ENCODE peak calls at places on chromosomes 5 and 9, in six cellular contexts. R is uterus, P is A549, X is heart left ventricle, H is body of pancreas, Q is esophagus squamous epithelium. U is an unnamed sample.

GRCh38 chr5:39270172-39270848 is 50.9 kb upstream of the FYB1 start:
- DNase-seq in Q (no peak), H (no peak), X (no peak), R (no peak), P (no peak), U (no peak)

GRCh38 chr9:127689332-127690000 is 17.3 kb upstream of the CFAP157 start:
- DNase-seq in R (no peak), Q (no peak), P (no peak), H (no peak), X (no peak), U (no peak)

GRCh38 chr9:33132249-33132772 is 34.8 kb downstream of the B4GALT1 start:
- DNase-seq in P (peak), X (no peak), Q (no peak), H (no peak), R (no peak), U (peak)

GRCh38 chr9:87040410-87041009 is 93.2 kb upstream of the GAS1 start:
- DNase-seq in H (no peak), X (no peak), R (no peak), Q (no peak), P (no peak), U (no peak)

GRCh38 chr9:137050570-137050969 is 3.3 kb downstream of the ENTPD2 start:
- DNase-seq in H (no peak), X (no peak), R (no peak), P (no peak), Q (no peak), U (no peak)

GRCh38 chr9:89528131-89528530 is 30.2 kb upstream of the SEMA4D start:
- DNase-seq in H (no peak), Q (no peak), X (no peak), P (no peak), R (no peak), U (no peak)

GRCh38 chr9:85212887-85213286 is 528.9 kb downstream of the AGTPBP1 start:
- DNase-seq in H (no peak), X (no peak), R (no peak), Q (no peak), P (no peak), U (no peak)

GRCh38 chr5:53714324-53715010 is 154.0 kb downstream of the NDUFS4 start:
- DNase-seq in X (no peak), R (no peak), H (no peak), P (no peak), Q (no peak), U (no peak)

GRCh38 chr5:178230879-178231735 is 1.5 kb downstream of the PHYKPL start:
- DNase-seq in H (peak), X (peak), R (no peak), Q (no peak), P (no peak), U (no peak)

GRCh38 chr5:119400248-119400647 is 44.4 kb downstream of the TNFAIP8 start:
- DNase-seq in Q (no peak), H (no peak), P (no peak), X (no peak), R (peak), U (no peak)

GRCh38 chr9:101146508-101146907 is 118.0 kb downstream of the PLPPR1 start:
- DNase-seq in Q (no peak), X (no peak), P (no peak), R (no peak), H (no peak), U (no peak)

GRCh38 chr9:88880194-88880593 is 111.1 kb upstream of the S1PR3 start:
- DNase-seq in Q (no peak), X (no peak), P (no peak), R (no peak), H (no peak), U (no peak)

GRCh38 chr9:132647355-132647754 is 22.4 kb downstream of the DDX31 start:
- DNase-seq in H (no peak), R (no peak), Q (no peak), P (no peak), X (no peak), U (no peak)

GRCh38 chr9:124222918-124223720 is 34.6 kb upstream of the NEK6 start:
- DNase-seq in X (peak), Q (no peak), H (peak), P (no peak), R (peak), U (peak)

GRCh38 chr9:115945009-115945431 is 208.6 kb upstream of the PAPPA start:
- DNase-seq in R (no peak), H (no peak), X (peak), Q (no peak), P (peak), U (no peak)

GRCh38 chr5:36240779-36241635 is 718 bp downstream of the NADK2 start:
- DNase-seq in X (peak), R (peak), P (peak), Q (peak), H (peak), U (peak)

GRCh38 chr9:68507098-68507795 is 33.4 kb downstream of the TMEM252 start:
- DNase-seq in H (no peak), Q (no peak), R (peak), X (no peak), P (peak), U (no peak)

GRCh38 chr5:65774346-65774745 is 52.3 kb downstream of the NLN start:
- DNase-seq in Q (no peak), X (no peak), P (no peak), H (no peak), R (no peak), U (no peak)

GRCh38 chr9:14857449-14858305 is 52.6 kb downstream of the FREM1 start:
- DNase-seq in H (no peak), Q (no peak), P (no peak), X (no peak), R (no peak), U (no peak)

GRCh38 chr9:12996971-12997370 is 222.2 kb downstream of the LURAP1L start:
- DNase-seq in P (no peak), R (no peak), H (no peak), X (no peak), Q (no peak), U (no peak)

GRCh38 chr9:29514336-29514735 is 1941.1 kb upstream of the C9orf72 start:
- DNase-seq in X (peak), Q (no peak), P (no peak), H (peak), R (no peak), U (no peak)

GRCh38 chr5:32810812-32811211 is 99.7 kb downstream of the NPR3 start:
- DNase-seq in Q (no peak), H (peak), X (no peak), R (no peak), P (no peak), U (no peak)

GRCh38 chr9:111661802-111662491 is 542 bp downstream of the GNG10 start:
- DNase-seq in P (peak), R (peak), H (peak), Q (no peak), X (peak), U (peak)

GRCh38 chr9:116156621-116157314 is 3.2 kb downstream of the PAPPA start:
- DNase-seq in X (peak), H (peak), Q (no peak), P (peak), R (peak), U (peak)

GRCh38 chr5:57664700-57665099 is 182.1 kb upstream of the ACTBL2 start:
- DNase-seq in X (no peak), R (no peak), P (no peak), H (no peak), Q (no peak), U (no peak)

DNA sequence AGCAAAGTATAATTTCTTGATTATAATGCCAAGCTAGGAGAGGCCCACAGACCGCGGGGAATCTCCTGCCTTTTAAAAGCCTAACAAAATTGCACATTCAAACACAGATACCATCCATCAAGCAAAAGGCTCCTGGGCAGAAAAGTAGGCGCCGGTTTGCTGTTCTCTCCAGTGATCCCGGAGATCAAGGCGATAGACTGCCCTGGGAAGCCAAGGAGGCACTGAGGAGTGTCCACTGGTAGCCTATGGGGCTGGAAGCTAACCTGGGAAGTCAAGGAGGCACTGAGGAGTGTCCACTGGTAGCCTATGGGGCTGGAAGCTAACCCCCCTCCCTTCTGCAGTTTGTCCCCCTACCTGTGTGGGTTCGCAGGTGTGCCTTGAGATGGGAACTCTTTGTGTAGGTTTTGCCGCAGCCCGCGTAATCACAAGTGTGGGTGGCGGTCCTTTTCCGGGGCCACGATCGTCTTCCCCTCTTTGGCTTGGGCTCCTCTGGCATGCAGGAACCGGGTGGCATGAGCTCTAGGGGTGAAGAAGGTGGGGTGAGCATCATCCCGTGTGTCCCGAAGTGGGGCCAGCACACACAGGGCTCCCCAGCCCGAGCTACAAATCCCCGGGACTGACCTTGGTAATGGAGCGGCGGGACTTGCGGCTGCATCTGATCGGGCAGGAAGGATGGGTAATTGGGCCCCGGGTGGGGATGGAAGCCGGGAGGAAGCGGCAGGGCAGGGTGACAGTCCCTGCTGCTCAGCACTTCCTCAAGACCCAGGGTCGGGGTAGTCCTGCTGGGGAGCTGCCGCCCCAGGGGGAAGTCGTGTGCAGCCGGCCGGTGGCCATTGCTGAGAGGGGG is 2.7 kb downstream of the KLF4 start:
- DNase-seq in H (peak), Q (no peak), X (no peak), P (no peak), R (peak), U (peak)
- TF ChIP-seq POLR2A in H (no peak), Q (no peak), X (no peak), P (no peak), R (no peak), U (no peak)

DNA sequence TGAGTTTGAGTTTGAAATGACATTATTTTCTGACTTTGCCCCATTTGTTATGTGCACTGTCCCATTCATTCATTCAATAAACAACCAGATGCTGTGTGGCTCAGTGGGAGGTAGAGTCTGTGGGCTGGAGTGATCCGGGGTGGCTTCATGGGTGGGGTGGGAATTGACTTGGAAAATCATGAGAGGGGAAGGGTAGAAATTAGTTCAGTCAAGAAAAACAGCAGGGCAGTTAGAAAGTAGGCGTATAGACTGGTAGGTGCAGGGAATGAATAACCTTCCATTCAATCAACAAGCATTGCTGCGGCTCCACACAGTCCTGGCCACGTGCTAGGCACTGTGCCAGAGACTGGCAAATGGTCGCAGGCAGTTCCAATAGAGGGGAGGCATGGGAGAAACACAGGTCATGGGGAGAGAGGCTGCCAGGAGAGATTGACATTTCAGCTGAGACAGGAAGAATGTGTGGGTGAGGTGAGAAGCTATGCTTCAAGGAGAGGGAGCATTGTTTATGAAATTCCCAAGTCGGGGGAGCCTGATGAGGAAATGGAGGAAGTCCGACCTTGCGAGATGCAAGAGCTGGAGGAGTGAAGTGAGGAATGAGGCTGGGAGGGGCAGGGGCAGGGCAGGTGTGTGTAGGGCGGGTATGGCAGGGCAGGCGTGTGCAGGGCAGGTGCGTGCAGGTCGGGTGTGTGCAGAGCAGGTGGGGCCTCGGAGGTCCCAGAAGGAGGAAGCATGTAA is 54.5 kb upstream of the PPARGC1B start:
- DNase-seq in H (no peak), X (peak), P (no peak), Q (no peak), R (no peak), U (no peak)
- TF ChIP-seq POLR2A in H (no peak), X (no peak), P (no peak), Q (no peak), R (no peak), U (no peak)

GRCh38 chr5:143251946-143252345 is 151.5 kb downstream of the NR3C1 start:
- DNase-seq in P (no peak), Q (no peak), X (no peak), H (no peak), R (no peak), U (no peak)
- TF ChIP-seq POLR2A in P (no peak), Q (no peak), X (no peak), H (no peak), R (no peak), U (no peak)

GRCh38 chr5:132496631-132497487 is 6.3 kb upstream of the IRF1 start:
- DNase-seq in X (peak), R (peak), H (peak), Q (peak), P (peak), U (peak)
- TF ChIP-seq POLR2A in X (no peak), R (no peak), H (peak), Q (no peak), P (peak), U (no peak)